ENCODE peak calls at places on chromosomes 12 and 14, in eight cellular contexts. U is ovary, B is Peyer's patch, Y is gastrocnemius medialis, I is prostate gland, N is PC-3, P is left ventricle myocardium inferior, X is upper lobe of right lung. T is an unnamed sample.

GRCh38 chr14:21063479-21063878 is 5.9 kb downstream of the RNASE8 start:
- DNase-seq in U (no peak), B (no peak), Y (peak), I (no peak), N (peak), P (no peak), X (no peak), T (no peak)

GRCh38 chr12:51921017-51921725 is 13.9 kb downstream of the ACVRL1 start:
- DNase-seq in U (peak), B (peak), Y (peak), I (no peak), N (no peak), P (no peak), X (peak), T (no peak)

GRCh38 chr12:11059784-11060183 is 2.3 kb downstream of the TAS2R46 start:
- DNase-seq in U (no peak), B (no peak), Y (no peak), I (no peak), N (no peak), P (no peak), X (no peak), T (no peak)

GRCh38 chr14:51868405-51868804 is 8.0 kb downstream of the GNG2 start:
- DNase-seq in U (no peak), B (no peak), Y (no peak), I (no peak), N (no peak), P (no peak), X (no peak), T (no peak)

GRCh38 chr12:54125950-54126695 is 62.7 kb downstream of the SMUG1 start:
- DNase-seq in U (peak), B (no peak), Y (peak), I (no peak), N (no peak), P (no peak), X (no peak), T (no peak)

GRCh38 chr14:76386922-76387782 is 11.2 kb downstream of the ESRRB start:
- DNase-seq in U (peak), B (peak), Y (peak), I (peak), N (peak), P (peak), X (peak), T (peak)

GRCh38 chr12:28704477-28705169 is 444.5 kb upstream of the FAR2 start:
- DNase-seq in U (no peak), B (no peak), Y (no peak), I (no peak), N (peak), P (no peak), X (no peak), T (no peak)

GRCh38 chr14:95313246-95313645 is 6.5 kb downstream of the CLMN start:
- DNase-seq in U (no peak), B (no peak), Y (no peak), I (no peak), N (no peak), P (no peak), X (no peak), T (no peak)

GRCh38 chr12:104656921-104657320 is 200.2 kb downstream of the CHST11 start:
- DNase-seq in U (no peak), B (no peak), Y (peak), I (no peak), N (no peak), P (no peak), X (no peak), T (no peak)

GRCh38 chr14:59510957-59511356 is 26.6 kb downstream of the JKAMP start:
- DNase-seq in U (no peak), B (no peak), Y (no peak), I (no peak), N (no peak), P (no peak), X (no peak), T (peak)

GRCh38 chr12:72288436-72288835 is 16.3 kb downstream of the TRHDE start:
- DNase-seq in U (no peak), B (no peak), Y (no peak), I (no peak), N (no peak), P (no peak), X (no peak), T (no peak)

GRCh38 chr14:60250318-60251035 is 1.5 kb downstream of the PPM1A start:
- DNase-seq in U (no peak), B (no peak), Y (peak), I (no peak), N (peak), P (no peak), X (no peak), T (peak)

GRCh38 chr12:104412681-104413080 is 44.1 kb upstream of the CHST11 start:
- DNase-seq in U (no peak), B (no peak), Y (no peak), I (no peak), N (no peak), P (no peak), X (no peak), T (no peak)

GRCh38 chr12:6233121-6233971 is 33.1 kb downstream of the CD9 start:
- DNase-seq in U (no peak), B (no peak), Y (peak), I (no peak), N (no peak), P (no peak), X (peak), T (peak)

GRCh38 chr12:77940566-77940965 is 109.9 kb downstream of the NAV3 start:
- DNase-seq in U (no peak), B (no peak), Y (no peak), I (no peak), N (peak), P (no peak), X (no peak), T (no peak)

GRCh38 chr12:113368331-113368730 is 9.9 kb downstream of the PLBD2 start:
- DNase-seq in U (no peak), B (no peak), Y (no peak), I (no peak), N (no peak), P (no peak), X (no peak), T (no peak)

GRCh38 chr12:117486840-117487659 is 125.6 kb upstream of the NOS1 start:
- DNase-seq in U (no peak), B (no peak), Y (peak), I (no peak), N (peak), P (no peak), X (no peak), T (no peak)

GRCh38 chr14:93987815-93988476 is 9.2 kb upstream of the CCDC197 start:
- DNase-seq in U (no peak), B (no peak), Y (peak), I (no peak), N (no peak), P (no peak), X (no peak), T (no peak)

GRCh38 chr12:132398386-132398991 is 69.1 kb upstream of the GALNT9 start:
- DNase-seq in U (no peak), B (no peak), Y (no peak), I (no peak), N (no peak), P (peak), X (no peak), T (no peak)

GRCh38 chr14:97456958-97457357 is 659.8 kb downstream of the VRK1 start:
- DNase-seq in U (no peak), B (no peak), Y (no peak), I (no peak), N (peak), P (no peak), X (no peak), T (peak)

GRCh38 chr12:109288571-109288970 is 20.5 kb downstream of the FOXN4 start:
- DNase-seq in U (no peak), B (no peak), Y (no peak), I (no peak), N (no peak), P (no peak), X (no peak), T (no peak)

GRCh38 chr14:21072781-21073339 is 2.8 kb downstream of the ARHGEF40 start:
- DNase-seq in U (no peak), B (peak), Y (no peak), I (no peak), N (no peak), P (no peak), X (no peak), T (peak)

GRCh38 chr12:4604684-4605193 is 42.7 kb downstream of the DYRK4 start:
- DNase-seq in U (peak), B (peak), Y (peak), I (peak), N (peak), P (peak), X (peak), T (peak)

GRCh38 chr14:64788706-64789105 is 84.5 kb downstream of the PLEKHG3 start:
- DNase-seq in U (no peak), B (no peak), Y (peak), I (no peak), N (peak), P (no peak), X (no peak), T (no peak)

GRCh38 chr14:96484391-96484790 is 17.8 kb upstream of the PAPOLA start:
- DNase-seq in U (no peak), B (no peak), Y (no peak), I (no peak), N (peak), P (no peak), X (no peak), T (no peak)

GRCh38 chr12:130514149-130514551 is 176.5 kb downstream of the PIWIL1 start:
- DNase-seq in U (no peak), B (no peak), Y (no peak), I (no peak), N (no peak), P (no peak), X (no peak), T (no peak)

GRCh38 chr14:99781091-99781490 is 12.1 kb upstream of the EML1 start:
- DNase-seq in U (no peak), B (no peak), Y (no peak), I (no peak), N (no peak), P (no peak), X (no peak), T (no peak)

GRCh38 chr12:56897844-56898341 is 36.3 kb downstream of the SDR9C7 start:
- DNase-seq in U (no peak), B (no peak), Y (no peak), I (peak), N (peak), P (no peak), X (no peak), T (no peak)

GRCh38 chr14:64702493-64703392 is 1.5 kb upstream of the PLEKHG3 start:
- DNase-seq in U (no peak), B (peak), Y (no peak), I (peak), N (peak), P (no peak), X (peak), T (peak)

GRCh38 chr12:96140110-96140509 is 54.1 kb upstream of the ELK3 start:
- DNase-seq in U (no peak), B (no peak), Y (no peak), I (no peak), N (peak), P (no peak), X (no peak), T (no peak)

GRCh38 chr14:55005071-55005470 is 21.8 kb downstream of the WDHD1 start:
- DNase-seq in U (no peak), B (no peak), Y (no peak), I (no peak), N (no peak), P (no peak), X (no peak), T (no peak)

GRCh38 chr12:18552829-18553228 is 185.0 kb downstream of the PLCZ1 start:
- DNase-seq in U (no peak), B (no peak), Y (no peak), I (no peak), N (peak), P (no peak), X (no peak), T (no peak)

GRCh38 chr12:85000766-85001165 is 35.3 kb downstream of the TSPAN19 start:
- DNase-seq in U (no peak), B (no peak), Y (no peak), I (no peak), N (no peak), P (no peak), X (no peak), T (no peak)

GRCh38 chr12:20492251-20492728 is 124.0 kb downstream of the PDE3A start:
- DNase-seq in U (no peak), B (no peak), Y (no peak), I (no peak), N (peak), P (no peak), X (no peak), T (peak)

GRCh38 chr14:94028450-94028826 is 2.3 kb downstream of the OTUB2 start:
- DNase-seq in U (no peak), B (no peak), Y (no peak), I (no peak), N (peak), P (no peak), X (no peak), T (peak)

GRCh38 chr12:39780527-39781446 is 161.2 kb upstream of the ABCD2 start:
- DNase-seq in U (no peak), B (no peak), Y (no peak), I (no peak), N (peak), P (no peak), X (no peak), T (no peak)

GRCh38 chr12:117159674-117160073 is 30.6 kb downstream of the FBXO21 start:
- DNase-seq in U (no peak), B (no peak), Y (no peak), I (no peak), N (no peak), P (no peak), X (no peak), T (no peak)

GRCh38 chr12:48192861-48193260 is 9.4 kb downstream of the CCDC184 start:
- DNase-seq in U (no peak), B (no peak), Y (no peak), I (no peak), N (no peak), P (no peak), X (no peak), T (no peak)

GRCh38 chr12:13173537-13173936 is 23.0 kb upstream of the EMP1 start:
- DNase-seq in U (peak), B (no peak), Y (peak), I (no peak), N (peak), P (peak), X (no peak), T (no peak)

GRCh38 chr12:661720-662486 is 1.3 kb downstream of the NINJ2 start:
- DNase-seq in U (no peak), B (no peak), Y (no peak), I (no peak), N (no peak), P (peak), X (no peak), T (no peak)
- H3K27ac ChIP-seq in U (no peak), B (no peak), Y (peak), I (no peak), N (no peak), P (peak), X (no peak), T (no peak)

GRCh38 chr14:57355081-57355480 is 35.3 kb upstream of the NAA30 start:
- DNase-seq in U (no peak), B (no peak), Y (no peak), I (no peak), N (no peak), P (no peak), X (no peak), T (no peak)

GRCh38 chr14:57352771-57353170 is 37.6 kb upstream of the NAA30 start:
- DNase-seq in U (no peak), B (no peak), Y (no peak), I (no peak), N (peak), P (no peak), X (no peak), T (no peak)
- H3K27ac ChIP-seq in U (no peak), B (no peak), Y (no peak), I (no peak), N (no peak), P (no peak), X (no peak), T (no peak)

GRCh38 chr12:126492181-126492580 is 1426.9 kb downstream of the AACS start:
- DNase-seq in U (no peak), B (no peak), Y (no peak), I (no peak), N (no peak), P (no peak), X (no peak), T (no peak)

GRCh38 chr12:126488786-126489185 is 1423.6 kb downstream of the AACS start:
- DNase-seq in U (no peak), B (no peak), Y (no peak), I (no peak), N (no peak), P (no peak), X (no peak), T (no peak)

GRCh38 chr12:126487581-126487980 is 1422.3 kb downstream of the AACS start:
- DNase-seq in U (no peak), B (no peak), Y (no peak), I (no peak), N (no peak), P (no peak), X (no peak), T (no peak)

DNA sequence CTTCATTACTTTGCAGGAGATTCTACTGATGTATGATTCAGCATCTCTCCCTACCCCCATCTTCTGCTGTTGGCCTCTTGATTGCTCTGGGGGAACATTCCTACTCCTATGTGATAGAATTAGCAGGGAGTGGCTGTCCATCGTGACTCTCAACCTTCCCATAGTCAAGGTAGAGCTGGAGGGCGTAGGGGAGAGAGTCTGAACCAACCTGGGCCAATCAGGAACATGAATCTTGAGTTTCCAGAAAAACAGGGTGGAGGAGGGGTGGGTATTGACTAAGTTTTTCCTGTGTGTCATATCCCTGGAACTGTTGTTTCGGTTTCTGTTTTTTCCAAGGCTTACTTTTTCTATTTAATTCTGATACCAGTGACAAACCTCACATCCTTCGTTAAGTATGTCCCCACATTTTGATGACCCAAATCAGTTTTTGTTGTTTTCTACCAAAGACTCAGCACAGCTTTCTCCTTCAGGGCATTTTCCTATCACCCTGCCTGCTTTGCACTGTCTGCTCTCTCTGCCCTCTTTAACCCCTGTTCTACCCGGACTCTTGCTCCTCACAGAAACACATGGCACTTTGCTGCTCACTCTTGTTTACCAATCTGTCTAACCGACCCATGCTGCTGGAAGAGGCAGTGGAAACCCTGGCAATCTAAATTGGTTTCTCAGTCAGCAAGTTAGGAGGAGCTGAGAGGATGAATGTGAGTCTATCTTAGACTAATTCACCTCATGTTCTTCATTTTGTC is 1428.3 kb downstream of the AACS start:
- DNase-seq in U (no peak), B (no peak), Y (no peak), I (no peak), N (peak), P (no peak), X (no peak), T (no peak)
- H3K27ac ChIP-seq in U (no peak), B (no peak), Y (no peak), I (no peak), N (peak), P (no peak), X (no peak), T (no peak)

GRCh38 chr12:26298785-26299621 is 103.6 kb downstream of the SSPN start:
- DNase-seq in U (no peak), B (no peak), Y (no peak), I (no peak), N (peak), P (no peak), X (no peak), T (peak)
- H3K27ac ChIP-seq in U (peak), B (peak), Y (peak), I (no peak), N (peak), P (peak), X (peak), T (peak)

DNA sequence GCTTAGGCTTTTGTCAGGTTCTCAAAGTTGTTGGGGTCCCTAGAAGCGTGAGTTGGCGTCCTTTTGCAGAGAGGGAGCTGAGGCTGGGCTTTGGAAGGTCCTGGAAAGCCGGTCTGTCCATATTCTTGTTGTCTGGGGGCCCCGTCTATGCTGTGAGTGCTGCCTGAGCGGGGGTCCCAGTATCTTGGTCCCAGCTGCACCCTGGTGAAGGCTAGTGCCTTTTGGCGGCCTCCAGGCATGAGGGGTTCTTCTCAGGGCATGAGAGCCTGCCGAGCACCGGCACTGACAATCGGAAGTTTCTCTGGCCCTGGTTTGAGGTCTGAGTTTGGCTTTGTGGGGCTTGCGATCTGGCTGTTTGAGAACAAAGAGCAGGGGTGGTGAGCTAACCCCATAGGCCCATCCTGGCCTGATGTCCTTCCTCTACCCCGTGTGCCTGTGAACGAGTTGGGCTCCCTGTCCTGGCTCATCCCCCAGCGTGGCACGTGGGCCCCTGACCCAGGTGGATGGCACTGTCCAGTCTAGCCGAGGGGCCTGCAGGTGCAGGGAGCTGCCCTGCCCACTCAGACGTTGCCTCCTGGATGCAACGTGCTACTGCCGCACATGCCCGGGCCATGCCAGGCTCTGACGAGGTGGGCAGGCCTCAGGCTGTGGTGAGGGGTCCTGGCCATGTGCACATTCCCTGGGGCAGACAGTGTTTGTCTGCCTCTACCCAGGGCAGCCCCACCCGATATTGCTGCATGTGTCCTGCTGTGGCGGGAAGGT is 3.9 kb downstream of the CEP170B start:
- DNase-seq in U (no peak), B (no peak), Y (no peak), I (no peak), N (no peak), P (peak), X (no peak), T (no peak)
- H3K27ac ChIP-seq in U (no peak), B (no peak), Y (no peak), I (no peak), N (no peak), P (no peak), X (no peak), T (no peak)